ENCODE peak calls at places on chromosomes 2 and 18, in eight cellular contexts. M, I, W, P, U, O, V and B are unnamed samples.

GRCh38 chr2:50042794-50043193 is 888.5 kb upstream of the FSHR start:
- DNase-seq in M (no peak), I (no peak), W (no peak), P (no peak), U (no peak), O (no peak), V (no peak), B (no peak)

GRCh38 chr2:62724886-62725711 is 19.6 kb downstream of the EHBP1 start:
- DNase-seq in M (no peak), I (no peak), W (no peak), P (no peak), U (peak; percentile 11), O (peak; percentile 18), V (no peak), B (no peak)

GRCh38 chr2:204860249-204860648 is 315.0 kb downstream of the PARD3B start:
- DNase-seq in M (no peak), I (no peak), W (no peak), P (no peak), U (no peak), O (no peak), V (no peak), B (no peak)

GRCh38 chr2:134258684-134259408 is 5.0 kb downstream of the MGAT5 start:
- DNase-seq in M (no peak), I (no peak), W (peak; percentile 33), P (no peak), U (no peak), O (no peak), V (no peak), B (peak; percentile 41)

GRCh38 chr18:45771587-45771986 is 47.6 kb downstream of the SLC14A1 start:
- DNase-seq in M (no peak), I (peak; percentile 96), W (no peak), P (no peak), U (peak; percentile 31), O (no peak), V (peak; percentile 78), B (no peak)

GRCh38 chr2:38407111-38407682 is 30.1 kb upstream of the ATL2 start:
- DNase-seq in M (no peak), I (no peak), W (no peak), P (no peak), U (no peak), O (no peak), V (no peak), B (no peak)

GRCh38 chr2:694174-694573 is 17.0 kb upstream of the TMEM18 start:
- DNase-seq in M (no peak), I (peak; percentile 65), W (no peak), P (no peak), U (peak; percentile 61), O (no peak), V (peak; percentile 77), B (no peak)

GRCh38 chr18:74290831-74291770 is 662 bp downstream of the CYB5A start:
- DNase-seq in M (no peak), I (no peak), W (no peak), P (no peak), U (no peak), O (peak; percentile 38), V (no peak), B (no peak)

GRCh38 chr18:48600746-48601090 is 61.9 kb downstream of the CTIF start:
- DNase-seq in M (no peak), I (peak; percentile 40), W (no peak), P (no peak), U (no peak), O (peak; percentile 52), V (peak; percentile 49), B (no peak)

GRCh38 chr2:168530980-168531379 is 74.9 kb downstream of the CERS6 start:
- DNase-seq in M (no peak), I (peak; percentile 64), W (no peak), P (no peak), U (peak; percentile 61), O (no peak), V (peak; percentile 50), B (no peak)